ENCODE peak calls at places on chromosomes 12 and 14, in nine cellular contexts. Y is AG08395; E is Kasumi-1; R is astrocyte of the cerebellum; Z is Calu3; I is stimulated activated CD4-positive, alpha-beta T cell treated with anti-CD3 and anti-CD28 coated beads, Interleukin-4, amount 100 ng/mL, for 48 hours; H is GM10248; N is HT-29; T is GM12892. A is an unnamed sample.

GRCh38 chr12:78146365-78146772 is 315.7 kb downstream of the NAV3 start:
- DNase-seq in I (no peak), Y (peak), R (peak), H (peak), Z (no peak), T (no peak), N (peak), E (peak), A (no peak)

GRCh38 chr12:67618303-67618702 is 30.2 kb upstream of the DYRK2 start:
- DNase-seq in E (no peak), Y (no peak), T (no peak), H (no peak), Z (no peak), N (no peak), R (no peak), I (no peak), A (no peak)

GRCh38 chr14:71261206-71261605 is 353.9 kb downstream of the PCNX1 start:
- DNase-seq in H (no peak), R (no peak), Y (no peak), E (no peak), I (no peak), Z (no peak), T (no peak), N (no peak), A (no peak)

GRCh38 chr14:66662374-66662773 is 154.4 kb downstream of the GPHN start:
- DNase-seq in E (no peak), Z (peak), T (no peak), N (no peak), H (no peak), Y (no peak), I (no peak), R (no peak), A (no peak)

GRCh38 chr14:92340071-92340470 is 17.1 kb downstream of the SLC24A4 start:
- DNase-seq in Z (no peak), E (no peak), I (no peak), R (no peak), Y (no peak), T (no peak), H (no peak), N (no peak), A (no peak)

GRCh38 chr12:12408265-12408690 is 51.4 kb downstream of the BORCS5 start:
- DNase-seq in T (no peak), R (no peak), E (no peak), I (no peak), Z (no peak), H (no peak), Y (no peak), N (no peak), A (no peak)

GRCh38 chr14:72737560-72737943 is 156.3 kb downstream of the DPF3 start:
- DNase-seq in T (no peak), Z (no peak), H (no peak), E (no peak), I (no peak), R (no peak), Y (no peak), N (no peak), A (no peak)

GRCh38 chr12:132289356-132290202 is 39.8 kb downstream of the GALNT9 start:
- DNase-seq in T (no peak), H (no peak), I (no peak), N (no peak), Y (no peak), Z (no peak), E (no peak), R (no peak), A (no peak)

GRCh38 chr12:95574030-95574429 is 22.8 kb upstream of the USP44 start:
- DNase-seq in I (no peak), T (no peak), R (no peak), Y (no peak), N (no peak), H (peak), Z (no peak), E (no peak), A (no peak)

GRCh38 chr12:70854871-70855578 is 65.5 kb downstream of the PTPRR start:
- DNase-seq in Z (no peak), R (no peak), E (no peak), I (no peak), N (no peak), H (no peak), Y (no peak), T (no peak), A (no peak)

GRCh38 chr14:76050797-76051392 is 65.3 kb downstream of the IFT43 start:
- DNase-seq in T (peak), R (peak), Z (peak), H (peak), E (peak), I (peak), Y (peak), N (peak), A (peak)

GRCh38 chr12:117821480-117822175 is 147.2 kb downstream of the KSR2 start:
- DNase-seq in H (no peak), N (peak), Y (no peak), I (no peak), R (no peak), T (no peak), E (no peak), Z (no peak), A (no peak)

GRCh38 chr14:64755661-64756265 is 51.5 kb downstream of the PLEKHG3 start:
- DNase-seq in Z (no peak), I (no peak), Y (peak), E (no peak), R (no peak), H (no peak), T (no peak), N (peak), A (no peak)

GRCh38 chr12:1847411-1847810 is 27.0 kb downstream of the LRTM2 start:
- DNase-seq in E (no peak), Y (no peak), N (no peak), H (no peak), T (no peak), Z (no peak), I (no peak), R (no peak), A (no peak)

GRCh38 chr14:37545174-37545573 is 49.9 kb downstream of the FOXA1 start:
- DNase-seq in I (no peak), H (no peak), Z (no peak), R (no peak), Y (no peak), E (no peak), T (no peak), N (peak), A (no peak)

A was measured in stimulated activated effector memory CD8-positive, alpha-beta T cell treated with anti-CD3 and anti-CD28 coated beads, Interleukin-12 subunit alpha, Interleukin-12 subunit beta, amount 100 ng/mL, for 72 hours.